ENCODE peak calls at places on chromosomes 16 and 17, in eight cellular contexts. M, X, A, C, J, S, V and O are unnamed samples.

GRCh38 chr17:31699281-31699680 is 159.8 kb downstream of the COPRS start:
- DNase-seq in C (no peak), J (no peak), V (no peak), S (no peak), M (peak; percentile 8), A (no peak), X (no peak), O (no peak)

GRCh38 chr16:80319181-80319580 is 221.6 kb upstream of the DYNLRB2 start:
- DNase-seq in A (no peak), X (peak; percentile 4), M (peak; percentile 2), C (no peak), J (no peak), V (no peak), S (no peak), O (peak; percentile 25)

GRCh38 chr16:11677451-11677951 is 9.2 kb downstream of the SNN start:
- DNase-seq in M (no peak), S (no peak), X (no peak), A (no peak), J (peak; percentile 24), C (no peak), V (no peak), O (no peak)

GRCh38 chr17:82860606-82861392 is 21.0 kb upstream of the ZNF750 start:
- DNase-seq in A (no peak), J (no peak), X (no peak), V (no peak), C (no peak), S (no peak), M (no peak), O (no peak)

GRCh38 chr17:9935408-9935807 is 30.3 kb upstream of the RCVRN start:
- DNase-seq in J (no peak), A (no peak), V (no peak), M (no peak), X (no peak), C (no peak), S (no peak), O (no peak)

GRCh38 chr17:74040291-74040690 is 163.2 kb upstream of the RPL38 start:
- DNase-seq in S (no peak), M (no peak), V (no peak), C (no peak), J (no peak), A (no peak), X (no peak), O (no peak)

GRCh38 chr17:80886641-80887573 is 104.7 kb upstream of the CHMP6 start:
- DNase-seq in C (no peak), J (peak; percentile 33), S (no peak), M (no peak), X (no peak), V (no peak), A (no peak), O (no peak)

GRCh38 chr17:2703181-2703580 is 8.4 kb downstream of the CLUH start:
- DNase-seq in S (no peak), X (no peak), C (no peak), A (no peak), V (no peak), M (no peak), J (no peak), O (no peak)

GRCh38 chr17:75260679-75261335 is 599 bp downstream of the GGA3 start:
- DNase-seq in C (no peak), J (no peak), S (no peak), A (no peak), M (peak; percentile 20), V (no peak), X (peak; percentile 35), O (no peak)

GRCh38 chr17:50191070-50192045 is 10.1 kb downstream of the COL1A1 start:
- DNase-seq in X (peak; percentile 48), S (no peak), M (no peak), J (no peak), A (no peak), V (no peak), C (no peak), O (no peak)

GRCh38 chr17:80751460-80752368 is 207.1 kb downstream of the RPTOR start:
- DNase-seq in J (no peak), S (no peak), X (peak; percentile 77), A (peak; percentile 72), C (no peak), M (no peak), V (no peak), O (no peak)

GRCh38 chr16:66824006-66824405 is 6.8 kb downstream of the NAE1 start:
- DNase-seq in V (no peak), J (no peak), C (no peak), M (no peak), S (no peak), X (no peak), A (no peak), O (no peak)

GRCh38 chr17:74132354-74132753 is 71.1 kb upstream of the RPL38 start:
- DNase-seq in X (no peak), M (no peak), S (no peak), C (no peak), A (no peak), V (no peak), J (no peak), O (no peak)

GRCh38 chr17:32349503-32349853 is 479 bp upstream of the ZNF207 start:
- DNase-seq in X (peak; percentile 25), A (no peak), S (no peak), J (no peak), M (peak; percentile 3), V (no peak), C (no peak), O (no peak)

GRCh38 chr16:85903576-85903975 is 4.6 kb downstream of the IRF8 start:
- DNase-seq in S (no peak), V (no peak), C (no peak), M (no peak), X (no peak), J (no peak), A (no peak), O (no peak)

GRCh38 chr17:22512997-22513538 is 820.7 kb downstream of the KCNJ18 start:
- DNase-seq in V (no peak), C (no peak), M (no peak), X (no peak), J (no peak), S (no peak), A (no peak), O (no peak)

GRCh38 chr17:18261146-18261515 is 669 bp downstream of the MIEF2 start:
- DNase-seq in A (peak; percentile 24), V (peak; percentile 86), S (no peak), C (no peak), M (peak; percentile 79), J (peak; percentile 61), X (peak; percentile 48), O (peak; percentile 52)

GRCh38 chr17:20927586-20927985 is 115.2 kb downstream of the USP22 start:
- DNase-seq in C (no peak), V (no peak), J (no peak), S (no peak), M (no peak), X (no peak), A (no peak), O (no peak)

GRCh38 chr16:8656376-8656775 is 18.0 kb upstream of the ABAT start:
- DNase-seq in M (no peak), X (no peak), A (no peak), V (no peak), S (no peak), J (no peak), C (no peak), O (no peak)

GRCh38 chr17:8273884-8274444 is 14.5 kb upstream of the RANGRF start:
- DNase-seq in J (no peak), C (no peak), V (no peak), S (no peak), X (no peak), M (no peak), A (peak; percentile 96), O (peak; percentile 10)

GRCh38 chr17:1709971-1710806 is at the start of gene TLCD2:
- DNase-seq in X (peak; percentile 66), C (no peak), V (peak; percentile 68), A (no peak), S (no peak), J (no peak), M (peak; percentile 62), O (peak; percentile 94)

GRCh38 chr17:38324141-38324540 is 19.6 kb downstream of the GPR179 start:
- DNase-seq in C (no peak), A (no peak), S (no peak), V (no peak), X (no peak), J (no peak), M (no peak), O (no peak)

DNA sequence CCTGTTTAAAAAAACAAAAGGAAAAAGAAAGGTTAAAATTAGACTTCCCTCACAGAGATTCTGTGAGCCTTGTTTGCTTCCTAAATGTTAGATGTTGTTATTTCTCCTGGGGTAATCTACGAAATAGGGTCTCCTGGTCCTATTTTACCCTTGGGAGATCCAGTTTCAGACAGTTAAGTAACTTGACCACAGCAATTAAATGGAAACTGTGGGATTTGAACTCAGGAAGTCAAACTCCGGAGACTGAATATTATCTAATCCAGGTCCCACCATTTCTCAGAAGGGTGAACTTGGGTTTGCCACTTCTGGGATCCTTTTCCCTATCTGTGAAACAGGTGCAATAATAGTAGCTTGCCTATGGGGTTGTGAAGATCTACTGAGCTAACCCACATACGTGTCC is 6.4 kb upstream of the TMC5 start:
- DNase-seq in V (no peak), M (peak; percentile 24), C (no peak), A (no peak), J (no peak), S (no peak), X (no peak), O (no peak)
- H3K4me3 ChIP-seq in V (no peak overlapping the region), M (peak overlapping the region; percentile 72), C (no peak overlapping the region), A (no peak overlapping the region), J (no peak overlapping the region), S (no peak overlapping the region), X (no peak overlapping the region), O (peak overlapping the region; percentile 55)

DNA sequence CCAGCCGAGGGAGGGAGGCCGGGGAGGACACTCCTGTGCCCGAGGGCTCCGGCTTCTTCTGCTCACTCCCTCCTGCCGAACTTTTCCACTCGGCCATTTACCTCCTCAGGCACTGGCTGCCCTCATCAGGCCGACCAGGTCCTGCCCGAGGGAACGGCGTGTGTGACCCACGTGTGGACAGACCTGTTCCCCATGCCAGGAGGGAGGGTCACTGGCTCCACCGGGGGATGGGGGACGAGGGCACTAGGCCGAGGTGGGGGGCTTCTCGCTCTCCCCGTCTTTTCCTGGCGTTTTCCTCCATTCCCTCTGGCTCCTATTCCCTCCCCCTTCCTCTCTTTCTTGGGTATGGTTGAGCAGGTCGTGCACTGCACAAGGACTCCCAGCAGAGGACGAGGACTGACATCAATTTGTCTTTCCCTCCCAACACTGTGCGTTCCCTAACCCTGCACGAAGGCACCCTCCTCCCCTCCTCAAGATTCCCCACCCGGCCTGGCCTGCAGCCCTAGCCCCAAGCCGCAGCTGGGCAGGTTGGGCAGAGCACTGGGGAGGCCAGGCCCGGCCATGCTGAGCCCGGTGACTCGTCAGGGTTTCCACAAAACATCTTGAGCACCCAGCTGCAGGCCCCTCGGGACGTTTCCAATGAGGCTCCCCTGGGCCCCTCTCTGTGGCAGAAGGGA is 3.2 kb upstream of the IL17C start:
- DNase-seq in S (no peak), M (no peak), J (no peak), X (no peak), C (no peak), V (no peak), A (no peak), O (no peak)
- H3K4me3 ChIP-seq in S (peak overlapping the region; percentile 67), M (no peak overlapping the region), J (peak overlapping the region; percentile 61), X (peak overlapping the region; percentile 56), C (peak overlapping the region; percentile 49), V (no peak overlapping the region), A (no peak overlapping the region), O (no peak overlapping the region)

GRCh38 chr17:47735536-47736011 is 2.5 kb downstream of the TBX21 start:
- DNase-seq in J (no peak), S (no peak), M (no peak), A (no peak), X (no peak), C (no peak), V (no peak), O (no peak)
- H3K4me3 ChIP-seq in J (peak overlapping the region; percentile 72), S (peak overlapping the region; percentile 70), M (no peak overlapping the region), A (no peak overlapping the region), X (no peak overlapping the region), C (no peak overlapping the region), V (no peak overlapping the region), O (no peak overlapping the region)

GRCh38 chr16:4433228-4433627 is 7.6 kb downstream of the DNAJA3 start:
- DNase-seq in V (no peak), A (no peak), M (no peak), X (no peak), C (no peak), J (no peak), S (no peak), O (no peak)
- H3K4me3 ChIP-seq in V (no peak overlapping the region), A (no peak overlapping the region), M (no peak overlapping the region), X (no peak overlapping the region), C (no peak overlapping the region), J (no peak overlapping the region), S (no peak overlapping the region), O (no peak overlapping the region)